ENCODE peak calls at places on chromosomes 5 and 9, in ten cellular contexts. Z is GM23248; J is pancreas; N is CD8-positive, alpha-beta memory T cell; C is stomach; D is ovary; S is lower lobe of right lung; V is IMR-90; I is upper lobe of right lung; R is H9. T is an unnamed sample.

GRCh38 chr5:72556351-72557146 is 49.3 kb upstream of the ZNF366 start:
- DNase-seq in Z (peak; percentile 73), J (peak; percentile 44), N (peak; percentile 5), C (peak; percentile 34), D (peak; percentile 79), S (peak; percentile 77), V (peak; percentile 56), I (peak; percentile 87), R (peak; percentile 90), T (peak; percentile 59)

GRCh38 chr5:151686673-151687378 is at the start of gene SPARC:
- DNase-seq in Z (peak; percentile 97), J (peak; percentile 18), N (no peak), C (no peak), D (peak; percentile 84), S (peak; percentile 67), V (peak; percentile 96), I (peak; percentile 72), R (peak; percentile 90), T (peak; percentile 76)

GRCh38 chr5:27473300-27474053 is 435.1 kb upstream of the CDH9 start:
- DNase-seq in Z (peak; percentile 29), J (no peak), N (no peak), C (no peak), D (no peak), S (no peak), V (no peak), I (no peak), R (no peak), T (no peak)

GRCh38 chr5:10584714-10585113 is 20.8 kb downstream of the ANKRD33B start:
- DNase-seq in Z (no peak), J (no peak), N (no peak), C (no peak), D (no peak), S (no peak), V (no peak), I (no peak), R (no peak), T (no peak)

GRCh38 chr5:114928644-114929462 is 240.9 kb downstream of the TRIM36 start:
- DNase-seq in Z (no peak), J (no peak), N (no peak), C (no peak), D (no peak), S (no peak), V (no peak), I (no peak), R (no peak), T (no peak)

GRCh38 chr5:1330146-1330846 is 14.6 kb downstream of the CLPTM1L start:
- DNase-seq in Z (no peak), J (no peak), N (no peak), C (peak; percentile 94), D (no peak), S (peak; percentile 82), V (no peak), I (peak; percentile 86), R (no peak), T (no peak)

GRCh38 chr9:32742296-32742695 is 41.0 kb upstream of the TMEM215 start:
- DNase-seq in Z (no peak), J (no peak), N (no peak), C (no peak), D (no peak), S (no peak), V (peak; percentile 1), I (no peak), R (no peak), T (no peak)

GRCh38 chr5:139138109-139138508 is 60.1 kb downstream of the SIL1 start:
- DNase-seq in Z (peak; percentile 54), J (no peak), N (no peak), C (no peak), D (no peak), S (no peak), V (peak; percentile 39), I (no peak), R (no peak), T (no peak)

GRCh38 chr5:80245986-80246781 is 9.7 kb downstream of the SERINC5 start:
- DNase-seq in Z (peak; percentile 53), J (no peak), N (no peak), C (no peak), D (no peak), S (no peak), V (peak; percentile 57), I (no peak), R (no peak), T (no peak)

GRCh38 chr5:57598756-57599155 is 116.1 kb upstream of the ACTBL2 start:
- DNase-seq in Z (peak; percentile 88), J (no peak), N (no peak), C (no peak), D (no peak), S (no peak), V (peak; percentile 94), I (no peak), R (no peak), T (no peak)

GRCh38 chr5:82352146-82352791 is 74.1 kb upstream of the RPS23 start:
- DNase-seq in Z (peak; percentile 65), J (no peak), N (no peak), C (no peak), D (no peak), S (no peak), V (peak; percentile 50), I (no peak), R (no peak), T (no peak)

GRCh38 chr5:82353522-82353921 is 75.4 kb upstream of the RPS23 start:
- DNase-seq in Z (no peak), J (no peak), N (no peak), C (no peak), D (no peak), S (no peak), V (no peak), I (no peak), R (no peak), T (no peak)

GRCh38 chr5:82354543-82354942 is 76.4 kb upstream of the RPS23 start:
- DNase-seq in Z (no peak), J (no peak), N (no peak), C (no peak), D (no peak), S (no peak), V (no peak), I (no peak), R (no peak), T (no peak)

GRCh38 chr5:82349651-82350050 is 71.5 kb upstream of the RPS23 start:
- DNase-seq in Z (peak; percentile 72), J (no peak), N (no peak), C (no peak), D (no peak), S (no peak), V (no peak), I (no peak), R (peak; percentile 77), T (no peak)

DNA sequence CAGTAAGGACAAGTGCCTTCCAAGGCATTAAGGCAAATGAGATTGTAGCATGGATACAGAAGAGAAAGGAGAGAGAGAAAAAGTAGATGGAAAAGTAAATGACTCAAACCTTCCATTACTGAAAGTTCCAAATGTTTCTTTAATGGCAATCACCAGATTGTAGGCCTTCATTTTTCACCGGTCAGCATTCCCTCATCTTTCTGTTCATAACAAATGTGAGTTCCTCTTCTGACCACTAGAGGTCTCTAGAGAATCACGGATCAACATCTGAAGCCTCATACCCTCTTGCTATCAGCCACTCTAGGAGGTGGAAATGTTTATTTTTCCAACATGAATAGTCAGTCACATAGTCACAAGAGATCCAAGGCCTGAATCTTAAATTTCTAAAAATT is 73.6 kb upstream of the RPS23 start:
- DNase-seq in Z (peak; percentile 83), J (no peak), N (peak; percentile 37), C (no peak), D (no peak), S (no peak), V (peak; percentile 89), I (no peak), R (no peak), T (no peak)
- H3K27ac ChIP-seq in Z (peak overlapping the region; percentile 66), J (no peak overlapping the region), N (no peak overlapping the region), C (no peak overlapping the region), D (no peak overlapping the region), S (peak overlapping the region; percentile 21), V (no peak overlapping the region), I (no peak overlapping the region), R (no peak overlapping the region), T (peak overlapping the region; percentile 63)

GRCh38 chr5:14267166-14267838 is 124.2 kb downstream of the TRIO start:
- DNase-seq in Z (no peak), J (no peak), N (no peak), C (no peak), D (no peak), S (no peak), V (no peak), I (no peak), R (no peak), T (no peak)
- H3K4me1 ChIP-seq in Z (peaks cover 94% of the 10 kb centered on the region), J (peaks cover 26% of the 10 kb centered on the region), N (peaks cover 5% of the 10 kb centered on the region), C (peaks cover 78% of the 10 kb centered on the region), D (peaks cover 25% of the 10 kb centered on the region), S (peaks cover 54% of the 10 kb centered on the region), V (peaks cover 41% of the 10 kb centered on the region), I (peaks cover 36% of the 10 kb centered on the region), R (peaks cover 21% of the 10 kb centered on the region), T (peaks cover 14% of the 10 kb centered on the region)

DNA sequence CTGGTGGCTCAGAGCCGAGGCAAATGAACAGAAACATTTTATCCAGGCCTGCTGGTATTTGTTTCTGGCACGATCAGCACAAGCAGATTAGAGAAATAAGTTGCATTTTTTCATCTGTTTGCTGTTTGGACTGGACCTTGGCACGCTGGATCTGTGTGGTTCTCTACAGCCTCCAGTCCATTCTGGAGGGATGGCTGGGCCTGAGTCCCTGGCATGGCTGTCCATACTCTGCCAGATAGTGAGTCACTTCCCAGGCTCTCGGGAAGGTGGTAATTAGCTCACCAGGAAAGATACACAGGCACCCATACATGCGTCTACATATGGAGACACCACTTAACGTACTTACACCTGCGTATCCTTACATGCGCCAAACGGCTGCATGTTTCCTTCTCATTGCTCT is 78.6 kb downstream of the SPRY4 start:
- DNase-seq in Z (peak; percentile 86), J (no peak), N (no peak), C (peak; percentile 64), D (no peak), S (no peak), V (peak; percentile 52), I (no peak), R (no peak), T (no peak)
- H3K27ac ChIP-seq in Z (peak overlapping the region; percentile 10), J (no peak overlapping the region), N (no peak overlapping the region), C (no peak overlapping the region), D (no peak overlapping the region), S (peak overlapping the region; percentile 62), V (no peak overlapping the region), I (peak overlapping the region; percentile 60), R (no peak overlapping the region), T (no peak overlapping the region)

GRCh38 chr9:35649431-35650340 is 1.0 kb downstream of the SIT1 start:
- DNase-seq in Z (peak; percentile 82), J (no peak), N (peak; percentile 56), C (no peak), D (no peak), S (no peak), V (no peak), I (no peak), R (no peak), T (no peak)
- H3K4me1 ChIP-seq in Z (peaks cover 50% of the 10 kb centered on the region), J (peaks cover 24% of the 10 kb centered on the region), N (peaks cover 62% of the 10 kb centered on the region), C (peaks cover 27% of the 10 kb centered on the region), D (peaks cover 3% of the 10 kb centered on the region), S (peaks cover 51% of the 10 kb centered on the region), V (peaks cover 14% of the 10 kb centered on the region), I (peaks cover 24% of the 10 kb centered on the region), R (peaks cover 3% of the 10 kb centered on the region), T (peaks cover 63% of the 10 kb centered on the region)

DNA sequence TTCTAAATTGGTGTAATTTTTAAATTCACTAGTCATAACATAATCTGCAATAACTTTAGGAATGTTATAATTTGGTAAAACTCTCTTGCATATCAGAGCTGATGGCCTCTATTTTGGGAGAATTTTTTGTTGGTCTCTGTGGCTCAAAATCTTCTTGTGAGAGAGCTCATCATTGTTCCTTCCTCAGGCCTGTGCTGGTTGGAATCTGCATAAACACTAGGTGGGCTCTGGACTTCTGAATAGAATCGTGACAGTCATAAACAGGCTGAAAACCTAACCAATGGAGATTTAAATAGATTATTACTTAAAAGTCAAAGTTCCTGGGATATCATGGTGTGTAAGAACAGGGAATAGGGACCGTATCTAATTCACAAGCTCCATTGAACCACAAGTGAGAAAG is 1129.6 kb downstream of the CDH12 start:
- DNase-seq in Z (no peak), J (no peak), N (no peak), C (no peak), D (no peak), S (no peak), V (no peak), I (no peak), R (no peak), T (no peak)
- H3K27ac ChIP-seq in Z (no peak overlapping the region), J (no peak overlapping the region), N (no peak overlapping the region), C (no peak overlapping the region), D (no peak overlapping the region), S (no peak overlapping the region), V (no peak overlapping the region), I (no peak overlapping the region), R (no peak overlapping the region), T (no peak overlapping the region)